ENCODE peak calls at places on chromosomes 16 and 17, in seven cellular contexts. One of them, this sample, is unnamed.

GRCh38 chr17:30091771-30092170 is 24.8 kb upstream of the NSRP1 start:
- DNase-seq in mammary epithelial cell: no peak
- DNase-seq in CD8-positive, alpha-beta T cell: no peak
- DNase-seq in fibroblast of pulmonary artery: peak
- DNase-seq in tibial nerve: no peak
- DNase-seq in uterus: no peak
- DNase-seq in AG04450: no peak
- DNase-seq in this sample: peak

GRCh38 chr16:50771366-50771765 is 29.5 kb downstream of the CYLD start:
- DNase-seq in CD8-positive, alpha-beta T cell: no peak
- DNase-seq in uterus: no peak
- DNase-seq in AG04450: peak
- DNase-seq in fibroblast of pulmonary artery: peak
- DNase-seq in mammary epithelial cell: peak
- DNase-seq in tibial nerve: no peak
- DNase-seq in this sample: peak

GRCh38 chr16:4692460-4693295 is 684 bp upstream of the NUDT16L1 start:
- DNase-seq in uterus: no peak
- DNase-seq in tibial nerve: no peak
- DNase-seq in CD8-positive, alpha-beta T cell: no peak
- DNase-seq in AG04450: no peak
- DNase-seq in fibroblast of pulmonary artery: no peak
- DNase-seq in mammary epithelial cell: no peak
- DNase-seq in this sample: no peak

GRCh38 chr16:28182183-28182582 is 29.6 kb downstream of the XPO6 start:
- DNase-seq in AG04450: no peak
- DNase-seq in CD8-positive, alpha-beta T cell: no peak
- DNase-seq in mammary epithelial cell: no peak
- DNase-seq in tibial nerve: no peak
- DNase-seq in fibroblast of pulmonary artery: no peak
- DNase-seq in uterus: no peak
- DNase-seq in this sample: no peak

GRCh38 chr17:31373150-31374082 is 18.1 kb upstream of the RAB11FIP4 start:
- DNase-seq in uterus: no peak
- DNase-seq in AG04450: peak
- DNase-seq in fibroblast of pulmonary artery: peak
- DNase-seq in CD8-positive, alpha-beta T cell: no peak
- DNase-seq in tibial nerve: peak
- DNase-seq in mammary epithelial cell: peak
- DNase-seq in this sample: peak

GRCh38 chr16:24915576-24915975 is 69.8 kb downstream of the SLC5A11 start:
- DNase-seq in fibroblast of pulmonary artery: no peak
- DNase-seq in tibial nerve: no peak
- DNase-seq in CD8-positive, alpha-beta T cell: no peak
- DNase-seq in uterus: no peak
- DNase-seq in mammary epithelial cell: no peak
- DNase-seq in AG04450: no peak
- DNase-seq in this sample: no peak

GRCh38 chr17:7147772-7148171 is 31.4 kb downstream of the ASGR1 start:
- DNase-seq in CD8-positive, alpha-beta T cell: no peak
- DNase-seq in uterus: no peak
- DNase-seq in mammary epithelial cell: peak
- DNase-seq in AG04450: no peak
- DNase-seq in tibial nerve: no peak
- DNase-seq in fibroblast of pulmonary artery: no peak
- DNase-seq in this sample: no peak

GRCh38 chr16:50303041-50303604 is 36.8 kb downstream of the ADCY7 start:
- DNase-seq in CD8-positive, alpha-beta T cell: no peak
- DNase-seq in fibroblast of pulmonary artery: no peak
- DNase-seq in tibial nerve: no peak
- DNase-seq in mammary epithelial cell: no peak
- DNase-seq in AG04450: no peak
- DNase-seq in uterus: peak
- DNase-seq in this sample: no peak

GRCh38 chr17:73148540-73149334 is 16.1 kb upstream of the SSTR2 start:
- DNase-seq in CD8-positive, alpha-beta T cell: no peak
- DNase-seq in tibial nerve: no peak
- DNase-seq in fibroblast of pulmonary artery: no peak
- DNase-seq in uterus: no peak
- DNase-seq in mammary epithelial cell: no peak
- DNase-seq in AG04450: no peak
- DNase-seq in this sample: no peak

GRCh38 chr16:68658258-68658973 is 13.3 kb downstream of the CDH3 start:
- DNase-seq in uterus: no peak
- DNase-seq in AG04450: no peak
- DNase-seq in tibial nerve: no peak
- DNase-seq in fibroblast of pulmonary artery: peak
- DNase-seq in CD8-positive, alpha-beta T cell: no peak
- DNase-seq in mammary epithelial cell: peak
- DNase-seq in this sample: peak

GRCh38 chr16:10562361-10562899 is 18.0 kb downstream of the EMP2 start:
- DNase-seq in AG04450: no peak
- DNase-seq in uterus: no peak
- DNase-seq in CD8-positive, alpha-beta T cell: no peak
- DNase-seq in fibroblast of pulmonary artery: no peak
- DNase-seq in mammary epithelial cell: no peak
- DNase-seq in tibial nerve: no peak
- DNase-seq in this sample: no peak

GRCh38 chr16:22369221-22369811 is 5.1 kb downstream of the CDR2 start:
- DNase-seq in AG04450: peak
- DNase-seq in uterus: no peak
- DNase-seq in tibial nerve: no peak
- DNase-seq in mammary epithelial cell: no peak
- DNase-seq in fibroblast of pulmonary artery: peak
- DNase-seq in CD8-positive, alpha-beta T cell: no peak
- DNase-seq in this sample: no peak

GRCh38 chr16:56866955-56867830 is 2.2 kb downstream of the SLC12A3 start:
- DNase-seq in uterus: peak
- DNase-seq in tibial nerve: peak
- DNase-seq in AG04450: no peak
- DNase-seq in fibroblast of pulmonary artery: peak
- DNase-seq in mammary epithelial cell: peak
- DNase-seq in CD8-positive, alpha-beta T cell: no peak
- DNase-seq in this sample: no peak

GRCh38 chr17:47895254-47895855 is 681 bp upstream of the SP2 start:
- DNase-seq in mammary epithelial cell: peak
- DNase-seq in CD8-positive, alpha-beta T cell: no peak
- DNase-seq in AG04450: no peak
- DNase-seq in uterus: peak
- DNase-seq in fibroblast of pulmonary artery: peak
- DNase-seq in tibial nerve: no peak
- DNase-seq in this sample: no peak
- H3K4me3 ChIP-seq in mammary epithelial cell: peak
- H3K4me3 ChIP-seq in CD8-positive, alpha-beta T cell: peak
- H3K4me3 ChIP-seq in AG04450: peak
- H3K4me3 ChIP-seq in uterus: peak
- H3K4me3 ChIP-seq in fibroblast of pulmonary artery: peak
- H3K4me3 ChIP-seq in tibial nerve: peak
- H3K4me3 ChIP-seq in this sample: peak

GRCh38 chr17:35065880-35066279 is 2.4 kb upstream of the RFFL start:
- DNase-seq in tibial nerve: no peak
- DNase-seq in AG04450: no peak
- DNase-seq in CD8-positive, alpha-beta T cell: no peak
- DNase-seq in fibroblast of pulmonary artery: no peak
- DNase-seq in mammary epithelial cell: no peak
- DNase-seq in uterus: no peak
- DNase-seq in this sample: no peak

GRCh38 chr17:35068249-35068648 is 4.7 kb upstream of the RFFL start:
- DNase-seq in mammary epithelial cell: no peak
- DNase-seq in tibial nerve: no peak
- DNase-seq in fibroblast of pulmonary artery: no peak
- DNase-seq in CD8-positive, alpha-beta T cell: no peak
- DNase-seq in uterus: no peak
- DNase-seq in AG04450: no peak
- DNase-seq in this sample: no peak

GRCh38 chr17:35062284-35062683 is 1.2 kb downstream of the RFFL start:
- DNase-seq in CD8-positive, alpha-beta T cell: no peak
- DNase-seq in AG04450: no peak
- DNase-seq in mammary epithelial cell: no peak
- DNase-seq in fibroblast of pulmonary artery: no peak
- DNase-seq in tibial nerve: no peak
- DNase-seq in uterus: no peak
- DNase-seq in this sample: no peak

GRCh38 chr17:35069311-35069710 is 5.8 kb upstream of the RFFL start:
- DNase-seq in AG04450: no peak
- DNase-seq in uterus: no peak
- DNase-seq in fibroblast of pulmonary artery: peak
- DNase-seq in mammary epithelial cell: no peak
- DNase-seq in tibial nerve: no peak
- DNase-seq in CD8-positive, alpha-beta T cell: no peak
- DNase-seq in this sample: no peak

GRCh38 chr17:35063514-35064223 is at the start of gene RFFL:
- DNase-seq in mammary epithelial cell: peak
- DNase-seq in uterus: peak
- DNase-seq in tibial nerve: peak
- DNase-seq in AG04450: peak
- DNase-seq in fibroblast of pulmonary artery: peak
- DNase-seq in CD8-positive, alpha-beta T cell: peak
- DNase-seq in this sample: peak
- TF ChIP-seq CTCF in mammary epithelial cell: no peak
- TF ChIP-seq CTCF in uterus: peak
- TF ChIP-seq CTCF in tibial nerve: peak
- TF ChIP-seq CTCF in AG04450: peak
- TF ChIP-seq CTCF in fibroblast of pulmonary artery: peak
- TF ChIP-seq CTCF in CD8-positive, alpha-beta T cell: no peak
- TF ChIP-seq CTCF in this sample: peak

DNA sequence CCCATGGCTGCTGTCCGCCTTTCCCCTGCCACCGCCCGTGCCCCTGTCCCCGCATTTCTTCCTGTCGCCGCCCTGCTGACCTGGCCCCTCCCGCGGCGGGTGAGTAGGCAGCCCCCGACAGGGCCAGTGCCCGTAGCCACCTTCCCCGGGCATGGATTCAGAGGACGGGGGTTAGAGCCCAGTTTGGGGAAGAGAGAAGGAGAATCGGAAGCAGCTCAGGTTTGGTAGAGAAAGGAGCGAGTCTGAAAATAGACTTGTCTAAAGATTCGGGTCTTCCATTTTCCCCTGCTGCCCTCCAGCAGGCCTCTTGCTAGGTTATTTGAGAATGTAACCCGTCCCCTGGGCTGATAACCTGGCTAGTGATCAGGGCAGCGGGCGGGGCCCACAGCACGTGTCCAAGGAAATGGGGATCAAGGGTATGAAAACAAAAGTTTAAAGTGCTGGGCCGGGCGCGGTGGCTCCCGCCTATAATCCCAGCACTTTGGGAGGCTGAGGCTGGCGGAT is 7.9 kb upstream of the CLDN9 start:
- DNase-seq in AG04450: no peak
- DNase-seq in tibial nerve: no peak
- DNase-seq in uterus: no peak
- DNase-seq in mammary epithelial cell: no peak
- DNase-seq in CD8-positive, alpha-beta T cell: no peak
- DNase-seq in fibroblast of pulmonary artery: no peak
- DNase-seq in this sample: no peak
- H3K4me3 ChIP-seq in AG04450: no peak
- H3K4me3 ChIP-seq in tibial nerve: peak
- H3K4me3 ChIP-seq in uterus: no peak
- H3K4me3 ChIP-seq in mammary epithelial cell: no peak
- H3K4me3 ChIP-seq in CD8-positive, alpha-beta T cell: no peak
- H3K4me3 ChIP-seq in fibroblast of pulmonary artery: no peak
- H3K4me3 ChIP-seq in this sample: no peak

GRCh38 chr17:78390241-78391050 is 12.0 kb downstream of the PGS1 start:
- DNase-seq in CD8-positive, alpha-beta T cell: no peak
- DNase-seq in tibial nerve: no peak
- DNase-seq in fibroblast of pulmonary artery: peak
- DNase-seq in mammary epithelial cell: no peak
- DNase-seq in AG04450: peak
- DNase-seq in uterus: peak
- DNase-seq in this sample: peak
- TF ChIP-seq CTCF in CD8-positive, alpha-beta T cell: no peak
- TF ChIP-seq CTCF in tibial nerve: no peak
- TF ChIP-seq CTCF in fibroblast of pulmonary artery: no peak
- TF ChIP-seq CTCF in mammary epithelial cell: peak
- TF ChIP-seq CTCF in AG04450: peak
- TF ChIP-seq CTCF in uterus: no peak
- TF ChIP-seq CTCF in this sample: peak

DNA sequence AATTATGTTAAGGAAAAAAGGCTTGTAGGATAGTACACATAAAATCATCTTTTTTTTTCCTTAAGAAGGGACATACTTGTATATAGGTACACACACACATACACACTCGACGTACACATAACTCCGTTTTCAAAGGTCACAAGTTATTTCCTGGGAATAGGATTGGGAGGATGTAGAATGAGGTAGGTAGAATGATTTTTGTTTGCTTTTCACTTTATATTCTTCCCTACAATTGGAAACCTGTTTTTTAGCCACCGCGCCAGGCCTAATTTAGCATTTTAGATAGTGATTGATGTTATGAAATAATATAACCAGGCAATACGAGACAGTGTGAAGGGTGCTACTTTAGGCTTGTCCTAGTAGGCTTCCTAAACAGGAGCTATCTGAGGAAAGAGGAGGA is 1.8 kb upstream of the HAPSTR1 start:
- DNase-seq in fibroblast of pulmonary artery: no peak
- DNase-seq in AG04450: no peak
- DNase-seq in mammary epithelial cell: no peak
- DNase-seq in uterus: no peak
- DNase-seq in tibial nerve: no peak
- DNase-seq in CD8-positive, alpha-beta T cell: no peak
- DNase-seq in this sample: no peak
- H3K4me3 ChIP-seq in fibroblast of pulmonary artery: no peak
- H3K4me3 ChIP-seq in AG04450: no peak
- H3K4me3 ChIP-seq in mammary epithelial cell: no peak
- H3K4me3 ChIP-seq in uterus: no peak
- H3K4me3 ChIP-seq in tibial nerve: no peak
- H3K4me3 ChIP-seq in CD8-positive, alpha-beta T cell: no peak
- H3K4me3 ChIP-seq in this sample: no peak

DNA sequence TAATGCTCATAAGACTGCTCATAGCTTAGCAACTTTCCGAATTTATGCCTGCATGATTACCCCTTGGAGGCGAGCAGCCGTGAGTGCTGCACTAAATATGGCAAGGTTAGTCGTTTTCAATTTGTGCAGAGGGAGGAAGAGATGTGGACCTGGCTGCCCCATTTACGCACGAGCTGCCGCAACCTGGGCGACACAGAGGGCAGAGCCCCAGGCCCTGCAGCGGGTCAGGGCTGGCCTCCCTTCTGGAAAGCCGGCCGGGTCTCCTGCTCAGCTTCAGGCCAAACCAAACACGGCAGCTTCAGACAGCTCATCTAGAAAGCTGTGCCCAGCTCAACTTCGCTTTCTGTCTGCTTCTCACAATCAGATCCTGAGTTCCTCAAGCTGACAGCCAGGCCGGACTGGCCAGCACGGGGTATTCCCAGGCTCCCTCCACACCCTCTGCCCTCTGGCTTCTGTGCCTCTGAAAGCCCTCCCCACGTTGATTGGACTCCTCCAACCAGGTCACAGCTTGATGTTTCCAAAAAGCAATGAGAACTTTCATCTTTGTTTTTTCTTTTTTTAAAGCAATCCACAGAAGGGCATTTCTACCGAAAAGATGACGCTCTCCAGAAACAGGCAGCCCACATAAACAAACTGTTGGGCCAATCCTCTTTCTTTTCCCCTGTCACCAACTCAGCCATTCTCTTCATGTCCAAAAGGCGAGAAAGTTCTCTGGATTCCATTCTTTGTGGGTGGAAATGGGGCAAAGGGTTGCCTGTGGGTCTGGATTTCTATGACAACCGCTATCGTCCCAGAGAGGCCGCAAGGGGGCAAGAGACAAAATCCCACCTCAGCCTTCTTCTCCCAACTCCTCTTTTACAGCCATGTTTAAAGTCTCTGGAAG is 189.1 kb downstream of the ZFHX3 start:
- DNase-seq in tibial nerve: no peak
- DNase-seq in AG04450: no peak
- DNase-seq in uterus: no peak
- DNase-seq in CD8-positive, alpha-beta T cell: no peak
- DNase-seq in fibroblast of pulmonary artery: peak
- DNase-seq in mammary epithelial cell: no peak
- DNase-seq in this sample: no peak
- TF ChIP-seq CTCF in tibial nerve: no peak
- TF ChIP-seq CTCF in AG04450: no peak
- TF ChIP-seq CTCF in uterus: no peak
- TF ChIP-seq CTCF in CD8-positive, alpha-beta T cell: no peak
- TF ChIP-seq CTCF in fibroblast of pulmonary artery: peak
- TF ChIP-seq CTCF in mammary epithelial cell: no peak
- TF ChIP-seq CTCF in this sample: no peak